ENCODE peak calls at places on chromosomes 7 and 10, in four cellular contexts. C is HL-60, S is GM12878, I is K562. Z is an unnamed sample.

GRCh38 chr10:73971636-73972354 is 26.1 kb upstream of the VCL start:
- DNase-seq in I (no peak), S (no peak), C (no peak), Z (no peak)

GRCh38 chr7:158431941-158432347 is 155.7 kb downstream of the PTPRN2 start:
- DNase-seq in C (no peak), I (peak), S (no peak), Z (no peak)

GRCh38 chr10:14409247-14409646 is 78.5 kb upstream of the FRMD4A start:
- DNase-seq in I (no peak), S (no peak), C (no peak), Z (no peak)

GRCh38 chr10:119087271-119087897 is 6.8 kb upstream of the EIF3A start:
- DNase-seq in C (no peak), I (no peak), S (no peak), Z (no peak)

GRCh38 chr7:106613861-106614560 is 46.9 kb downstream of the CCDC71L start:
- DNase-seq in I (no peak), C (no peak), S (no peak), Z (no peak)

GRCh38 chr10:117678106-117678505 is 135.6 kb downstream of the EMX2 start:
- DNase-seq in S (no peak), I (no peak), C (no peak), Z (no peak)

GRCh38 chr10:82742478-82742877 is 867.5 kb downstream of the NRG3 start:
- DNase-seq in I (no peak), S (no peak), C (no peak), Z (no peak)

GRCh38 chr7:125358551-125359167 is 429.0 kb upstream of the POT1 start:
- DNase-seq in I (no peak), C (no peak), S (no peak), Z (no peak)

GRCh38 chr7:142832452-142832851 is 22.4 kb upstream of the EPHB6 start:
- DNase-seq in C (no peak), S (no peak), I (no peak), Z (no peak)

GRCh38 chr7:91718071-91718470 is 162.4 kb downstream of the MTERF1 start:
- DNase-seq in I (no peak), S (no peak), C (no peak), Z (no peak)

GRCh38 chr10:67662415-67662814 is 33.6 kb downstream of the CTNNA3 start:
- DNase-seq in C (no peak), S (no peak), I (no peak), Z (no peak)

GRCh38 chr10:90787906-90788491 is 69.8 kb downstream of the HTR7 start:
- DNase-seq in C (no peak), I (peak), S (no peak), Z (no peak)

GRCh38 chr10:110918269-110918632 is 729 bp downstream of the BBIP1 start:
- DNase-seq in I (peak), S (peak), C (peak), Z (no peak)

GRCh38 chr7:107196834-107197610 is 28.2 kb downstream of the HBP1 start:
- DNase-seq in C (no peak), S (no peak), I (no peak), Z (no peak)

GRCh38 chr7:95407751-95408150 is 11.6 kb upstream of the PON3 start:
- DNase-seq in C (no peak), S (no peak), I (no peak), Z (no peak)

GRCh38 chr10:15588635-15589081 is 131.1 kb downstream of the ITGA8 start:
- DNase-seq in S (no peak), I (no peak), C (no peak), Z (no peak)

GRCh38 chr7:52634996-52635395 is 400.4 kb upstream of the POM121L12 start:
- DNase-seq in I (no peak), C (no peak), S (no peak), Z (no peak)

GRCh38 chr10:78069151-78069550 is 35.5 kb downstream of the RPS24 start:
- DNase-seq in C (no peak), I (no peak), S (no peak), Z (no peak)

GRCh38 chr10:80192553-80192952 is 12.8 kb downstream of the ANXA11 start:
- DNase-seq in S (no peak), C (no peak), I (no peak), Z (no peak)

GRCh38 chr10:5761220-5761619 is 52.0 kb downstream of the GDI2 start:
- DNase-seq in I (no peak), S (no peak), C (no peak), Z (no peak)

GRCh38 chr7:34036069-34036920 is 131.0 kb downstream of the BMPER start:
- DNase-seq in C (no peak), I (peak), S (no peak), Z (no peak)

GRCh38 chr10:11035318-11035920 is 17.7 kb downstream of the CELF2 start:
- DNase-seq in C (no peak), I (no peak), S (no peak), Z (no peak)

GRCh38 chr7:37698271-37698670 is 14.7 kb downstream of the GPR141 start:
- DNase-seq in C (no peak), I (peak), S (no peak), Z (no peak)

GRCh38 chr7:37833107-37833817 is 15.1 kb upstream of the NME8 start:
- DNase-seq in C (no peak), S (no peak), I (peak), Z (no peak)

GRCh38 chr7:100763556-100764140 is 30.3 kb downstream of the ZAN start:
- DNase-seq in S (no peak), I (no peak), C (no peak), Z (no peak)

GRCh38 chr7:41698726-41699125 is 4.2 kb downstream of the INHBA start:
- DNase-seq in C (no peak), I (no peak), S (no peak), Z (no peak)

GRCh38 chr7:149783386-149784250 is 10.2 kb upstream of the ZNF467 start:
- DNase-seq in C (no peak), S (no peak), I (no peak), Z (no peak)

GRCh38 chr7:18890134-18890533 is 227.3 kb downstream of the TWIST1 start:
- DNase-seq in C (no peak), S (no peak), I (no peak), Z (no peak)

GRCh38 chr7:90411510-90411909 is 8.2 kb downstream of the CLDN12 start:
- DNase-seq in S (no peak), C (no peak), I (no peak), Z (no peak)

GRCh38 chr7:135558337-135558767 is 635 bp downstream of the NUP205 start:
- DNase-seq in C (peak), I (peak), S (peak), Z (peak)

GRCh38 chr10:62681211-62681940 is 123.1 kb upstream of the ADO start:
- DNase-seq in I (no peak), S (peak), C (peak), Z (peak)

GRCh38 chr7:128425851-128426250 is 16.1 kb upstream of the IMPDH1 start:
- DNase-seq in S (no peak), C (no peak), I (peak), Z (no peak)

GRCh38 chr10:74081192-74081803 is 69.3 kb downstream of the AP3M1 start:
- DNase-seq in I (peak), S (no peak), C (no peak), Z (no peak)

GRCh38 chr7:47491637-47492036 is 90.3 kb downstream of the TNS3 start:
- DNase-seq in S (no peak), I (no peak), C (no peak), Z (no peak)

GRCh38 chr10:71045188-71045841 is 156.9 kb upstream of the PCBD1 start:
- DNase-seq in C (no peak), S (no peak), I (no peak), Z (no peak)
- TF ChIP-seq POLR2AphosphoS5 in C (no peak), S (no peak), I (no peak), Z (no peak)

GRCh38 chr10:132632851-132633684 is 95.5 kb downstream of the INPP5A start:
- DNase-seq in S (no peak), I (no peak), C (no peak), Z (no peak)
- TF ChIP-seq SPI1 in S (no peak), I (no peak), C (no peak), Z (no peak)

GRCh38 chr10:13103554-13103953 is 3.6 kb downstream of the OPTN start:
- DNase-seq in S (no peak), C (no peak), I (no peak), Z (no peak)

GRCh38 chr10:13102002-13102794 is 2.2 kb downstream of the OPTN start:
- DNase-seq in I (no peak), S (no peak), C (no peak), Z (no peak)

GRCh38 chr10:13099144-13099665 is 758 bp upstream of the OPTN start:
- DNase-seq in S (no peak), I (peak), C (no peak), Z (no peak)

GRCh38 chr10:13100349-13101294 is 659 bp downstream of the OPTN start:
- DNase-seq in I (no peak), S (no peak), C (no peak), Z (no peak)

DNA sequence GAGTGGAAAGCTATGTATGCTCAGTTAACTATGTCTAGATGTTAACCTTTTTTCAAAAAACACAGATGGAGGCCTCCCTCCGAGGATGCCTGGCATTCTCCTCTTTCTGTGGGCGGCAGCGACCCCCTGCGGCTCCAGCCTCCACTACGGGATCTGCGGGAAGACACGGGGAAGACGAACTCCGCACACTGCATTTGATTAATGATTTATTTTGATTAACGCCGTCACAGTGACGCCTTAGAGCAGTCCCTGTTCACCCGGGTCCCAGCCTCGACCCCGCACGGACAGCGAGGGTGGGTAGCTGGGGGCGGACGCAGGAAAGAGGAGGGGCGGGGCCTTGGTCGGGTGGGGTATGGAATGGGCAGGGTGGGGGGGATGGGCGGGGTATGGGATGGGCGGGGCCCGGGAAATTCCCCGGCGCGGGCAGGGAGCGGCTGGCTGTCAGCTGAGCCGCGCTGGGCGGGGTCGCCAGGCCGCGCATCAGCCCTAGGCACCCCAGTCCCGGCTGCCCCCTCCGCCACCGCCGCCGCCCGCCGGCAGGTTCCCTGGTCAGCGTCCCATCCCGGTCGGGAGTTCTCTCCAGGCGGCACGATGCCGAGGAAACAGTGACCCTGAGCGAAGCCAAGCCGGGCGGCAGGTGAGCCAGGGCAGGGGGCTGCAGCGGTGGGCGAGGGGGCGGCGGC is at the start of gene OPTN:
- DNase-seq in S (peak), I (peak), C (no peak), Z (peak)
- TF ChIP-seq POLR2AphosphoS5 in S (no peak), I (no peak), C (no peak), Z (no peak)

GRCh38 chr10:27779462-27779861 is 33.8 kb upstream of the MKX start:
- DNase-seq in C (no peak), I (no peak), S (no peak), Z (no peak)

GRCh38 chr10:27784272-27784671 is 38.7 kb upstream of the MKX start:
- DNase-seq in C (no peak), S (no peak), I (no peak), Z (no peak)

GRCh38 chr10:27783660-27784059 is 38.0 kb upstream of the MKX start:
- DNase-seq in C (no peak), S (no peak), I (peak), Z (no peak)
- TF ChIP-seq SPI1 in C (no peak), S (no peak), I (no peak), Z (no peak)

DNA sequence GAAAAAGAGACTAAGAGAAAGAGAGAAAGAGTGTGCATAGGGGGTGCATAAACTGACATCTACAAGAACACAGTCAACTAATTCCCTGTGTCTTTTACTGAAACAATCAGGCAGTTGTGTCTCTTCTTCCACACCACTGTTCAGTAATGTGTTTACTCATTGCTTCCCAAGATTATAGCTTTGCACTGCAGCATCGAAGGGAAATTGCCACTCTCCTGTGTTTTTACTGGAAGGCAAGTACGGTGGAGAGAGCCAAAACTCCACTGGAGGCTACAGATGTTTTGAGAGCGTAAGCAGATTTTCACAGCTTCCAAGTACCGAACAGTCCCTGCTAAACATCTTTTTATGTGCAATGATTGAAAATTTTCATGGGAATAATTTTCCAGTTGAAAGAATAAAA is 510.5 kb upstream of the AKR1E2 start:
- DNase-seq in S (no peak), I (no peak), C (no peak), Z (no peak)
- TF ChIP-seq POLR2AphosphoS5 in S (no peak), I (no peak), C (no peak), Z (no peak)

Z was measured in GM12891.